ENCODE peak calls at places on chromosomes 13 and 19, in seven cellular contexts. R, M, S, V, C, U and N are unnamed samples.

GRCh38 chr13:30569901-30570576 is 47.7 kb upstream of the USPL1 start:
- DNase-seq in C (no peak), V (no peak), R (no peak), M (no peak), U (no peak), S (no peak), N (no peak)

GRCh38 chr19:1944916-1945561 is 4.1 kb downstream of the CSNK1G2 start:
- DNase-seq in S (no peak), M (no peak), C (no peak), V (no peak), U (no peak), R (no peak), N (no peak)

GRCh38 chr19:29785955-29786589 is 25.7 kb upstream of the CCNE1 start:
- DNase-seq in S (no peak), R (no peak), U (no peak), V (no peak), C (no peak), M (no peak), N (no peak)

GRCh38 chr13:73337511-73337910 is 278.7 kb downstream of the KLF5 start:
- DNase-seq in V (no peak), S (no peak), U (no peak), M (no peak), C (no peak), R (no peak), N (no peak)

GRCh38 chr19:45575216-45575615 is 9.4 kb downstream of the OPA3 start:
- DNase-seq in M (no peak), C (no peak), U (no peak), R (no peak), S (no peak), V (no peak), N (no peak)

GRCh38 chr13:44555207-44555606 is 20.9 kb downstream of the TSC22D1 start:
- DNase-seq in V (no peak), C (no peak), S (no peak), M (no peak), U (no peak), R (no peak), N (no peak)

GRCh38 chr19:2561895-2562294 is 86.0 kb downstream of the GADD45B start:
- DNase-seq in R (peak), M (peak), S (no peak), U (peak), C (no peak), V (no peak), N (no peak)

GRCh38 chr13:30423891-30424290 is 1.6 kb downstream of the UBE2L5 start:
- DNase-seq in V (no peak), S (no peak), M (no peak), R (no peak), U (no peak), C (no peak), N (no peak)

GRCh38 chr13:82467626-82468025 is 1414.6 kb downstream of the SLITRK1 start:
- DNase-seq in M (no peak), C (no peak), S (no peak), U (no peak), R (no peak), V (no peak), N (no peak)

GRCh38 chr19:41323430-41324125 is 13.6 kb downstream of the CCDC97 start:
- DNase-seq in V (peak), C (no peak), U (no peak), S (peak), R (peak), M (no peak), N (no peak)

GRCh38 chr19:18300930-18301717 is 19.7 kb upstream of the JUND start:
- DNase-seq in V (peak), R (no peak), S (peak), M (no peak), U (peak), C (peak), N (no peak)

GRCh38 chr13:113769106-113769505 is 10.1 kb downstream of the TMEM255B start:
- DNase-seq in S (no peak), U (no peak), M (no peak), R (no peak), V (no peak), C (no peak), N (no peak)

GRCh38 chr13:112643759-112644459 is 45.9 kb upstream of the ATP11A start:
- DNase-seq in M (no peak), U (peak), C (no peak), R (no peak), V (no peak), S (no peak), N (peak)

GRCh38 chr13:66560189-66560588 is 669.9 kb downstream of the PCDH9 start:
- DNase-seq in S (no peak), C (no peak), V (no peak), R (no peak), M (no peak), U (no peak), N (no peak)

GRCh38 chr13:80339578-80339840 is 1.4 kb downstream of the SPRY2 start:
- DNase-seq in C (no peak), M (no peak), V (no peak), R (no peak), U (no peak), S (no peak), N (no peak)

GRCh38 chr13:104954210-104954609 is 1581.3 kb downstream of the EFNB2 start:
- DNase-seq in U (no peak), M (no peak), S (no peak), R (no peak), V (no peak), C (no peak), N (no peak)

GRCh38 chr19:47028372-47028672 is 8.7 kb downstream of the NPAS1 start:
- DNase-seq in R (no peak), U (no peak), V (no peak), S (no peak), C (no peak), M (no peak), N (no peak)

GRCh38 chr19:18798384-18799352 is 7.6 kb upstream of the COMP start:
- DNase-seq in V (no peak), S (no peak), R (no peak), C (no peak), U (no peak), M (no peak), N (no peak)

GRCh38 chr13:83753912-83754624 is 128.2 kb downstream of the SLITRK1 start:
- DNase-seq in U (no peak), M (no peak), R (no peak), V (no peak), S (no peak), C (no peak), N (no peak)

GRCh38 chr13:44801990-44802389 is 187.3 kb downstream of the NUFIP1 start:
- DNase-seq in M (no peak), V (no peak), S (no peak), U (no peak), C (no peak), R (no peak), N (no peak)

GRCh38 chr13:44365008-44365407 is 8.6 kb upstream of the SERP2 start:
- DNase-seq in U (no peak), C (no peak), S (no peak), R (no peak), M (no peak), V (no peak), N (no peak)

GRCh38 chr19:44872661-44873060 is 18.4 kb upstream of the TOMM40 start:
- DNase-seq in C (no peak), R (no peak), V (no peak), S (no peak), M (no peak), U (no peak), N (no peak)

GRCh38 chr13:34411881-34412280 is 530.2 kb upstream of the NBEA start:
- DNase-seq in M (no peak), U (no peak), R (no peak), V (no peak), S (no peak), C (no peak), N (no peak)

GRCh38 chr13:32538234-32538620 is 368 bp downstream of the N4BP2L2 start:
- DNase-seq in S (no peak), V (no peak), U (peak), C (peak), R (no peak), M (peak), N (no peak)

GRCh38 chr19:49772850-49773432 is 6.1 kb downstream of the AP2A1 start:
- DNase-seq in V (no peak), S (no peak), U (no peak), M (no peak), C (no peak), R (no peak), N (no peak)

GRCh38 chr19:48806518-48806817 is 4.4 kb downstream of the BCAT2 start:
- DNase-seq in M (no peak), U (no peak), C (no peak), R (peak), S (no peak), V (no peak), N (no peak)

GRCh38 chr13:112954488-112955270 is 14.3 kb upstream of the MCF2L start:
- DNase-seq in U (no peak), S (no peak), V (no peak), R (no peak), M (no peak), C (no peak), N (no peak)

GRCh38 chr13:89577301-89577700 is 1770.2 kb upstream of the MIR17HG start:
- DNase-seq in M (no peak), R (no peak), C (no peak), S (no peak), U (no peak), V (no peak), N (no peak)

GRCh38 chr13:36090592-36090991 is 40.6 kb downstream of the DCLK1 start:
- DNase-seq in C (no peak), U (no peak), V (no peak), R (no peak), S (no peak), M (no peak), N (no peak)

GRCh38 chr13:109700176-109700575 is 86.2 kb downstream of the IRS2 start:
- DNase-seq in C (peak), M (no peak), V (peak), R (no peak), S (peak), U (no peak), N (no peak)

GRCh38 chr19:19021115-19021514 is 12.2 kb downstream of the SUGP2 start:
- DNase-seq in R (no peak), V (no peak), C (no peak), U (no peak), S (no peak), M (no peak), N (no peak)

GRCh38 chr19:6288737-6289136 is 9.0 kb upstream of the MLLT1 start:
- DNase-seq in S (no peak), R (no peak), U (no peak), M (no peak), C (no peak), V (no peak), N (no peak)

GRCh38 chr13:66657165-66657895 is 572.8 kb downstream of the PCDH9 start:
- DNase-seq in R (no peak), S (no peak), V (no peak), U (no peak), C (no peak), M (no peak), N (no peak)

GRCh38 chr13:20412761-20413355 is 112.8 kb downstream of the CRYL1 start:
- DNase-seq in C (no peak), V (no peak), S (no peak), R (no peak), U (no peak), M (no peak), N (no peak)

DNA sequence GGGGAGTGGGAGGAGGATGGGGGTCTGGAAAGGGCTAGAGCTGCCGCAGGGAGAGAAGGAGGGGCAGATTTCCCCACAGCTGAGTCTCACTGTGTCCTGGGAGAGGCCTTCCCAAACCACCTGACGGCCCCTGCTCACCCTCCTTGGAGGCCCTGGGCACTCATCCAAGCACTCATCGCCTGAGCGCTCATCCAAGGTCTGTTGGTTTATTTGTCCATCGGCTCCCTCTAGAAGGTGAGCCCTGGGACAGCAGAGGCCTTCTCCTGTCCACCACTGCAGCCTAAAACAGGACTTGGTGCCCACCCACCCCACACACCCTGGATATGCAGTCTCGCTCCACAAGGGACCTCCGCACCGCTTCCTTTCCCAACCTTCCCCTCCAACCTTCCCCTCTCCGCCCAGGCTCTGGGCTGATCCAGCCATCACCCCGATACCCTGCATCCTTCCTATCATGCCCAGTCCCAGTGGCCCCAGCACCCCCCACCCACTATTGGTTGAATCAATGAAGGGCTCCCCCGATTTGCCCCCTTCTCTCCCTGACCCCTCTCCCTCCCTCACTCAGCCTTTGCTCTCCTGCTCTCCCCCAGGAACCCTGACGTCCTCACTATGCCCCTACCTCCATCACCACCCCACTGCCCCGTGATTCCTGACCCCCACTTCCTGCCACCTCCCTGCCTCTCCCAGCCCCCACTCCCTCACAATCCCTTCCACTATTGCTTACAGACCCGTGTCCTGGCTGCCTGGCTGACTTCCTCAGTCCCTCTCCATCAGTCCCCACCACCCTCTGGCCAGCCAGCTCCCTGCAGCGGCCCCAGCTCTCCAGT is 1.6 kb downstream of the UBXN6 start:
- DNase-seq in U (no peak), S (peak), C (peak), M (no peak), R (no peak), V (no peak), N (no peak)
- TF ChIP-seq CTCF in U (no peak), S (no peak), C (no peak), M (no peak), R (no peak), V (no peak), N (peak)

GRCh38 chr13:76820759-76821158 is 65.4 kb downstream of the KCTD12 start:
- DNase-seq in V (no peak), S (peak), R (no peak), M (no peak), C (no peak), U (no peak), N (no peak)
- TF ChIP-seq CTCF in V (no peak), S (no peak), R (no peak), M (no peak), C (peak), U (no peak), N (peak)

GRCh38 chr19:35336166-35336955 is 7.4 kb downstream of the CD22 start:
- DNase-seq in M (no peak), R (no peak), V (no peak), C (no peak), U (no peak), S (no peak), N (no peak)
- TF ChIP-seq CTCF in M (no peak), R (no peak), V (no peak), C (no peak), U (no peak), S (no peak), N (no peak)

GRCh38 chr19:10566408-10566657 is 523 bp upstream of the KRI1 start:
- DNase-seq in S (no peak), C (no peak), U (no peak), R (no peak), V (no peak), M (no peak), N (no peak)

GRCh38 chr19:10567696-10568443 is 909 bp downstream of the CDKN2D start:
- DNase-seq in S (no peak), R (no peak), M (no peak), C (no peak), U (no peak), V (no peak), N (no peak)

GRCh38 chr19:10565028-10565566 is 713 bp downstream of the KRI1 start:
- DNase-seq in U (no peak), S (no peak), R (peak), V (no peak), M (peak), C (peak), N (no peak)

GRCh38 chr19:10566658-10567410 is 1.0 kb upstream of the KRI1 start:
- DNase-seq in U (no peak), R (no peak), V (no peak), C (no peak), M (peak), S (no peak), N (no peak)

GRCh38 chr19:10565567-10566407 is at the start of gene KRI1:
- DNase-seq in V (peak), C (peak), R (peak), U (peak), M (peak), S (peak), N (peak)
- TF ChIP-seq CTCF in V (no peak), C (peak), R (no peak), U (peak), M (no peak), S (no peak), N (peak)